ENCODE peak calls at places on chromosomes 3 and 15, in ten cellular contexts. U, D, F, I, Y, N, X, W, L and Q are unnamed samples.

GRCh38 chr3:72614394-72615074 is 233.7 kb downstream of the SHQ1 start:
- DNase-seq in U (no peak), D (no peak), F (no peak), I (no peak), Y (no peak), N (no peak), X (no peak), W (no peak), L (no peak), Q (no peak)

GRCh38 chr3:67551366-67552016 is 102.9 kb downstream of the SUCLG2 start:
- DNase-seq in U (no peak), D (no peak), F (peak), I (no peak), Y (no peak), N (no peak), X (no peak), W (no peak), L (no peak), Q (no peak)

GRCh38 chr3:110583373-110583935 is 488.2 kb upstream of the NECTIN3 start:
- DNase-seq in U (no peak), D (no peak), F (no peak), I (no peak), Y (peak), N (no peak), X (no peak), W (peak), L (no peak), Q (no peak)

GRCh38 chr15:80695099-80695910 is at the start of gene ABHD17C:
- DNase-seq in U (peak), D (peak), F (peak), I (peak), Y (peak), N (peak), X (peak), W (peak), L (peak), Q (peak)

GRCh38 chr15:74263473-74263872 is 27.3 kb downstream of the CCDC33 start:
- DNase-seq in U (no peak), D (no peak), F (no peak), I (no peak), Y (no peak), N (no peak), X (no peak), W (no peak), L (no peak), Q (no peak)

GRCh38 chr3:43185656-43186375 is 79.9 kb upstream of the POMGNT2 start:
- DNase-seq in U (no peak), D (no peak), F (no peak), I (no peak), Y (peak), N (no peak), X (no peak), W (peak), L (no peak), Q (no peak)

GRCh38 chr3:8500208-8500961 is 1.2 kb upstream of the LMCD1 start:
- DNase-seq in U (no peak), D (no peak), F (peak), I (no peak), Y (no peak), N (no peak), X (no peak), W (peak), L (no peak), Q (no peak)

GRCh38 chr3:117409701-117410459 is 700.3 kb downstream of the TUSC7 start:
- DNase-seq in U (no peak), D (no peak), F (no peak), I (no peak), Y (no peak), N (no peak), X (no peak), W (peak), L (no peak), Q (no peak)

GRCh38 chr3:64550745-64551144 is 137.1 kb downstream of the ADAMTS9 start:
- DNase-seq in U (no peak), D (no peak), F (no peak), I (no peak), Y (no peak), N (no peak), X (no peak), W (no peak), L (no peak), Q (no peak)

GRCh38 chr3:141234283-141234682 is 2.7 kb downstream of the PXYLP1 start:
- DNase-seq in U (no peak), D (no peak), F (no peak), I (no peak), Y (no peak), N (no peak), X (no peak), W (no peak), L (no peak), Q (no peak)

GRCh38 chr15:39145854-39146253 is 435.0 kb upstream of the THBS1 start:
- DNase-seq in U (no peak), D (no peak), F (no peak), I (no peak), Y (peak), N (no peak), X (no peak), W (peak), L (no peak), Q (no peak)

GRCh38 chr3:169041677-169042171 is 621.8 kb downstream of the MECOM start:
- DNase-seq in U (no peak), D (no peak), F (peak), I (no peak), Y (peak), N (no peak), X (no peak), W (peak), L (no peak), Q (no peak)

GRCh38 chr3:31196881-31197364 is 302.5 kb upstream of the GADL1 start:
- DNase-seq in U (no peak), D (no peak), F (peak), I (no peak), Y (no peak), N (no peak), X (no peak), W (peak), L (no peak), Q (peak)

GRCh38 chr15:62549345-62549970 is 384.4 kb upstream of the C2CD4B start:
- DNase-seq in U (peak), D (no peak), F (peak), I (no peak), Y (peak), N (no peak), X (peak), W (no peak), L (no peak), Q (no peak)

GRCh38 chr15:49847436-49847835 is 226.6 kb downstream of the DTWD1 start:
- DNase-seq in U (no peak), D (no peak), F (no peak), I (no peak), Y (no peak), N (no peak), X (no peak), W (peak), L (no peak), Q (no peak)

GRCh38 chr15:68228143-68228970 is 1.2 kb downstream of the CLN6 start:
- DNase-seq in U (no peak), D (no peak), F (peak), I (no peak), Y (peak), N (no peak), X (peak), W (peak), L (no peak), Q (peak)

GRCh38 chr3:63918321-63918720 is 6.1 kb upstream of the SCAANT1 start:
- DNase-seq in U (no peak), D (no peak), F (no peak), I (no peak), Y (peak), N (no peak), X (no peak), W (peak), L (no peak), Q (no peak)

GRCh38 chr15:97791824-97792792 is 168.4 kb upstream of the ARRDC4 start:
- DNase-seq in U (peak), D (no peak), F (no peak), I (no peak), Y (no peak), N (no peak), X (no peak), W (peak), L (no peak), Q (no peak)

GRCh38 chr3:128975276-128975675 is 18.6 kb downstream of the CFAP92 start:
- DNase-seq in U (no peak), D (no peak), F (no peak), I (no peak), Y (no peak), N (no peak), X (no peak), W (no peak), L (no peak), Q (no peak)

GRCh38 chr3:102090646-102091045 is 241.3 kb downstream of the NFKBIZ start:
- DNase-seq in U (no peak), D (no peak), F (no peak), I (no peak), Y (peak), N (no peak), X (no peak), W (peak), L (no peak), Q (no peak)

GRCh38 chr3:58404396-58404795 is 29.2 kb downstream of the PDHB start:
- DNase-seq in U (no peak), D (no peak), F (no peak), I (no peak), Y (peak), N (no peak), X (no peak), W (peak), L (no peak), Q (no peak)

GRCh38 chr3:99351097-99351496 is 287.3 kb upstream of the COL8A1 start:
- DNase-seq in U (no peak), D (no peak), F (no peak), I (no peak), Y (no peak), N (no peak), X (no peak), W (no peak), L (no peak), Q (no peak)

GRCh38 chr3:123536153-123536895 is 48.5 kb downstream of the HACD2 start:
- DNase-seq in U (no peak), D (no peak), F (no peak), I (peak), Y (no peak), N (no peak), X (peak), W (no peak), L (no peak), Q (no peak)

GRCh38 chr3:94349310-94349848 is 286.5 kb downstream of the NSUN3 start:
- DNase-seq in U (no peak), D (no peak), F (peak), I (no peak), Y (no peak), N (no peak), X (no peak), W (no peak), L (no peak), Q (no peak)

GRCh38 chr3:170476291-170476690 is 57.6 kb downstream of the CLDN11 start:
- DNase-seq in U (no peak), D (no peak), F (no peak), I (no peak), Y (peak), N (no peak), X (no peak), W (peak), L (no peak), Q (no peak)

GRCh38 chr15:89551502-89551901 is 23.8 kb upstream of the TICRR start:
- DNase-seq in U (no peak), D (no peak), F (no peak), I (peak), Y (no peak), N (no peak), X (peak), W (no peak), L (no peak), Q (no peak)

GRCh38 chr3:193816656-193817311 is 223.8 kb downstream of the OPA1 start:
- DNase-seq in U (peak), D (no peak), F (peak), I (no peak), Y (no peak), N (no peak), X (no peak), W (peak), L (no peak), Q (peak)

GRCh38 chr15:55741592-55742497 is 1.1 kb downstream of the PRTG start:
- DNase-seq in U (peak), D (peak), F (peak), I (peak), Y (peak), N (peak), X (peak), W (no peak), L (no peak), Q (no peak)

GRCh38 chr3:77041156-77041696 is 1.3 kb downstream of the ROBO2 start:
- DNase-seq in U (no peak), D (no peak), F (peak), I (no peak), Y (no peak), N (no peak), X (no peak), W (no peak), L (no peak), Q (no peak)

GRCh38 chr3:34357461-34357860 is 559.0 kb downstream of the PDCD6IP start:
- DNase-seq in U (no peak), D (no peak), F (no peak), I (no peak), Y (no peak), N (no peak), X (no peak), W (no peak), L (no peak), Q (no peak)